ENCODE peak calls at places on chromosomes 7 and 10, in six cellular contexts. One of them, this sample, is unnamed.

GRCh38 chr7:149524399-149524798 is 26.8 kb upstream of the ZNF746 start:
- DNase-seq in GM12865: no peak
- DNase-seq in IMR-90: no peak
- DNase-seq in Peyer's patch: no peak
- DNase-seq in psoas muscle: no peak
- DNase-seq in type B pancreatic cell: no peak
- DNase-seq in this sample: no peak

GRCh38 chr7:41336455-41336952 is 366.4 kb downstream of the INHBA start:
- DNase-seq in GM12865: no peak
- DNase-seq in IMR-90: no peak
- DNase-seq in Peyer's patch: no peak
- DNase-seq in psoas muscle: no peak
- DNase-seq in type B pancreatic cell: no peak
- DNase-seq in this sample: no peak

GRCh38 chr7:92244803-92245486 is 769 bp downstream of the KRIT1 start:
- DNase-seq in GM12865: peak; percentile 25
- DNase-seq in IMR-90: peak; percentile 7
- DNase-seq in Peyer's patch: no peak
- DNase-seq in psoas muscle: no peak
- DNase-seq in type B pancreatic cell: no peak
- DNase-seq in this sample: no peak

GRCh38 chr7:139426258-139427028 is 57.0 kb downstream of the KLRG2 start:
- DNase-seq in GM12865: no peak
- DNase-seq in IMR-90: no peak
- DNase-seq in Peyer's patch: no peak
- DNase-seq in psoas muscle: no peak
- DNase-seq in type B pancreatic cell: no peak
- DNase-seq in this sample: no peak

GRCh38 chr7:85770332-85770731 is 583.5 kb upstream of the SEMA3D start:
- DNase-seq in GM12865: no peak
- DNase-seq in IMR-90: no peak
- DNase-seq in Peyer's patch: no peak
- DNase-seq in psoas muscle: no peak
- DNase-seq in type B pancreatic cell: no peak
- DNase-seq in this sample: no peak

GRCh38 chr7:143479055-143479766 is 1.5 kb downstream of the TAS2R41 start:
- DNase-seq in GM12865: no peak
- DNase-seq in IMR-90: peak; percentile 22
- DNase-seq in Peyer's patch: no peak
- DNase-seq in psoas muscle: no peak
- DNase-seq in type B pancreatic cell: no peak
- DNase-seq in this sample: no peak

GRCh38 chr7:97421307-97421905 is 303.9 kb downstream of the SDHAF3 start:
- DNase-seq in GM12865: no peak
- DNase-seq in IMR-90: no peak
- DNase-seq in Peyer's patch: no peak
- DNase-seq in psoas muscle: no peak
- DNase-seq in type B pancreatic cell: no peak
- DNase-seq in this sample: no peak

GRCh38 chr10:4241724-4242345 is 456.8 kb upstream of the KLF6 start:
- DNase-seq in GM12865: no peak
- DNase-seq in IMR-90: peak; percentile 100
- DNase-seq in Peyer's patch: no peak
- DNase-seq in psoas muscle: no peak
- DNase-seq in type B pancreatic cell: no peak
- DNase-seq in this sample: no peak

GRCh38 chr7:16062269-16062668 is 359.1 kb downstream of the CRPPA start:
- DNase-seq in GM12865: no peak
- DNase-seq in IMR-90: peak; percentile 75
- DNase-seq in Peyer's patch: no peak
- DNase-seq in psoas muscle: no peak
- DNase-seq in type B pancreatic cell: no peak
- DNase-seq in this sample: no peak

GRCh38 chr7:42691030-42691639 is 220.7 kb downstream of the C7orf25 start:
- DNase-seq in GM12865: peak; percentile 20
- DNase-seq in IMR-90: peak; percentile 39
- DNase-seq in Peyer's patch: no peak
- DNase-seq in psoas muscle: no peak
- DNase-seq in type B pancreatic cell: no peak
- DNase-seq in this sample: no peak

GRCh38 chr7:130941322-130942210 is 207.6 kb upstream of the KLF14 start:
- DNase-seq in GM12865: peak; percentile 67
- DNase-seq in IMR-90: peak; percentile 84
- DNase-seq in Peyer's patch: peak; percentile 84
- DNase-seq in psoas muscle: peak; percentile 79
- DNase-seq in type B pancreatic cell: no peak
- DNase-seq in this sample: no peak

GRCh38 chr7:106094780-106095179 is 17.3 kb downstream of the SYPL1 start:
- DNase-seq in GM12865: no peak
- DNase-seq in IMR-90: no peak
- DNase-seq in Peyer's patch: peak; percentile 46
- DNase-seq in psoas muscle: no peak
- DNase-seq in type B pancreatic cell: no peak
- DNase-seq in this sample: no peak

GRCh38 chr10:129547583-129547982 is 80.5 kb downstream of the MGMT start:
- DNase-seq in GM12865: no peak
- DNase-seq in IMR-90: peak; percentile 12
- DNase-seq in Peyer's patch: no peak
- DNase-seq in psoas muscle: no peak
- DNase-seq in type B pancreatic cell: no peak
- DNase-seq in this sample: no peak

GRCh38 chr7:70586822-70587221 is 545.1 kb upstream of the GALNT17 start:
- DNase-seq in GM12865: no peak
- DNase-seq in IMR-90: no peak
- DNase-seq in Peyer's patch: no peak
- DNase-seq in psoas muscle: no peak
- DNase-seq in type B pancreatic cell: no peak
- DNase-seq in this sample: no peak

GRCh38 chr7:148289630-148290029 is 300.9 kb upstream of the C7orf33 start:
- DNase-seq in GM12865: no peak
- DNase-seq in IMR-90: no peak
- DNase-seq in Peyer's patch: no peak
- DNase-seq in psoas muscle: no peak
- DNase-seq in type B pancreatic cell: no peak
- DNase-seq in this sample: peak; percentile 31

GRCh38 chr7:123901111-123901510 is 23.9 kb upstream of the SPAM1 start:
- DNase-seq in GM12865: no peak
- DNase-seq in IMR-90: no peak
- DNase-seq in Peyer's patch: no peak
- DNase-seq in psoas muscle: no peak
- DNase-seq in type B pancreatic cell: no peak
- DNase-seq in this sample: no peak

GRCh38 chr10:103823706-103824272 is 31.6 kb downstream of the SH3PXD2A start:
- DNase-seq in GM12865: no peak
- DNase-seq in IMR-90: no peak
- DNase-seq in Peyer's patch: no peak
- DNase-seq in psoas muscle: no peak
- DNase-seq in type B pancreatic cell: no peak
- DNase-seq in this sample: no peak

GRCh38 chr7:92044148-92044547 is 90.1 kb downstream of the CYP51A1 start:
- DNase-seq in GM12865: no peak
- DNase-seq in IMR-90: no peak
- DNase-seq in Peyer's patch: no peak
- DNase-seq in psoas muscle: no peak
- DNase-seq in type B pancreatic cell: no peak
- DNase-seq in this sample: no peak

GRCh38 chr7:105975770-105976428 is 12.8 kb downstream of the CDHR3 start:
- DNase-seq in GM12865: no peak
- DNase-seq in IMR-90: peak; percentile 81
- DNase-seq in Peyer's patch: no peak
- DNase-seq in psoas muscle: no peak
- DNase-seq in type B pancreatic cell: no peak
- DNase-seq in this sample: no peak

GRCh38 chr10:71337219-71337625 is 18.2 kb downstream of the SLC29A3 start:
- DNase-seq in GM12865: no peak
- DNase-seq in IMR-90: no peak
- DNase-seq in Peyer's patch: no peak
- DNase-seq in psoas muscle: no peak
- DNase-seq in type B pancreatic cell: no peak
- DNase-seq in this sample: no peak

GRCh38 chr10:62814901-62815372 is 1.2 kb downstream of the EGR2 start:
- DNase-seq in GM12865: no peak
- DNase-seq in IMR-90: no peak
- DNase-seq in Peyer's patch: no peak
- DNase-seq in psoas muscle: peak; percentile 14
- DNase-seq in type B pancreatic cell: no peak
- DNase-seq in this sample: no peak

GRCh38 chr7:85114342-85114741 is 72.5 kb downstream of the SEMA3D start:
- DNase-seq in GM12865: no peak
- DNase-seq in IMR-90: no peak
- DNase-seq in Peyer's patch: no peak
- DNase-seq in psoas muscle: no peak
- DNase-seq in type B pancreatic cell: no peak
- DNase-seq in this sample: no peak

GRCh38 chr10:36888925-36889573 is 236.3 kb upstream of the ANKRD30A start:
- DNase-seq in GM12865: peak; percentile 57
- DNase-seq in IMR-90: peak; percentile 3
- DNase-seq in Peyer's patch: peak; percentile 54
- DNase-seq in psoas muscle: no peak
- DNase-seq in type B pancreatic cell: no peak
- DNase-seq in this sample: peak; percentile 23

GRCh38 chr7:44348300-44348699 is 22.9 kb upstream of the CAMK2B start:
- DNase-seq in GM12865: peak; percentile 65
- DNase-seq in IMR-90: peak; percentile 39
- DNase-seq in Peyer's patch: no peak
- DNase-seq in psoas muscle: no peak
- DNase-seq in type B pancreatic cell: no peak
- DNase-seq in this sample: peak; percentile 45

DNA sequence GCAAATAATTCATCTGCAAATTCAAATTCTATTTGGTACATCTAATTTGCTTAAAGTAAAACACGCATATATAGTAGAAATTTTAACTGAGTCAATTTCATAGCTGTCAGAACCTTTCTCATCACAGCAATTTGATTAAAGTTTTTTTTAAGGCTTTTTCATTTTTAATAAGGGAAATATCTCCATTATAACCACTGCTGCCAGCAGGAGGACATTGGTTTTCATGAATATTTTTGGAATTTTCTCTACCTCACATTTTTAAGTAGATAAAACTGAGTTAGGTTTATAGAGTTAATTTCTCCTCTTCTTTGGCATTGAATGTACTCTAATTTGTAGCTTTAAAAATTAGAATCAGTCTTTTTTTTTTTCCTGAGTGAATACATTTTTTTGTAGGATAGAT is 82.2 kb downstream of the ST7 start:
- DNase-seq in GM12865: no peak
- DNase-seq in IMR-90: no peak
- DNase-seq in Peyer's patch: no peak
- DNase-seq in psoas muscle: no peak
- DNase-seq in type B pancreatic cell: no peak
- DNase-seq in this sample: no peak
- TF ChIP-seq CTCF in GM12865: no peak
- TF ChIP-seq CTCF in IMR-90: peak; percentile 6
- TF ChIP-seq CTCF in Peyer's patch: no peak
- TF ChIP-seq CTCF in psoas muscle: no peak
- TF ChIP-seq CTCF in type B pancreatic cell: peak; percentile 61
- TF ChIP-seq CTCF in this sample: no peak

GRCh38 chr10:79067241-79068202 is 1.2 kb upstream of the ZMIZ1 start:
- DNase-seq in GM12865: peak; percentile 87
- DNase-seq in IMR-90: peak; percentile 91
- DNase-seq in Peyer's patch: peak; percentile 93
- DNase-seq in psoas muscle: peak; percentile 93
- DNase-seq in type B pancreatic cell: peak; percentile 96
- DNase-seq in this sample: peak; percentile 91
- TF ChIP-seq CTCF in GM12865: no peak
- TF ChIP-seq CTCF in IMR-90: peak; percentile 44
- TF ChIP-seq CTCF in Peyer's patch: no peak
- TF ChIP-seq CTCF in psoas muscle: no peak
- TF ChIP-seq CTCF in type B pancreatic cell: no peak
- TF ChIP-seq CTCF in this sample: no peak

GRCh38 chr10:119290301-119291036 is 83.1 kb downstream of the GRK5 start:
- DNase-seq in GM12865: no peak
- DNase-seq in IMR-90: no peak
- DNase-seq in Peyer's patch: no peak
- DNase-seq in psoas muscle: no peak
- DNase-seq in type B pancreatic cell: no peak
- DNase-seq in this sample: no peak
- TF ChIP-seq CTCF in GM12865: no peak
- TF ChIP-seq CTCF in IMR-90: no peak
- TF ChIP-seq CTCF in Peyer's patch: no peak
- TF ChIP-seq CTCF in psoas muscle: no peak
- TF ChIP-seq CTCF in type B pancreatic cell: no peak
- TF ChIP-seq CTCF in this sample: no peak

DNA sequence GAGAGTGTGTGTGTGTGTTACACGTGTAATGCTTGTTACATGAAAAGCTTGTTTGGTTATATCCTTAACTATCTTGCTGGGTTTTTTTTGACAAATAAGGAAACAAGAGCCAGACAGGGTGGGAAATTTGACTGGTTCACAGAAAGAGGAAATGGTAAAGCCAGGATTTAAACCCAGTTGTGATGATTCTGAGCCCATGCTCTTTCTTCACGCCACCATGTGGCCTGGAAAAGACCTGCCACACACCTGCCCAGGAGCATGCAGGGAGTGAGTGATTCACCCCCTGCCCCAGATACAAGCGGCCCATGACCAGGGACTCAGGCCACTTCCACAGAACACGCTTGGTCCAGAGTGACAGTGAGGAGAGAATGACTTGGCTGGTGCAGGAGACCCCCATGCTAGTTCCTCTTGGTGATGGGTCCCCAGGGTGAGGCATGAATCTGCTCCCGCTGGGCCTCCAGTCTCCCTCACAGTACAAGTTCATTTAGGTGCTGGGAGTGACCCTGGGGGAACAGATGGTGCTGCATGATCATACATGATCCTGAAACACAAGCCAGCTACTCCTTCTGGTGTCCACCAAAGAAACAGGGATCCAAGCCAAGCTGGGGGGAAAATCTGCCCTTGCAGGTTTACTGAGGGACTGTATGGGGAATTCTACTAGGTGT is 21.0 kb upstream of the EIF5AL1 start:
- DNase-seq in GM12865: peak; percentile 29
- DNase-seq in IMR-90: no peak
- DNase-seq in Peyer's patch: no peak
- DNase-seq in psoas muscle: no peak
- DNase-seq in type B pancreatic cell: no peak
- DNase-seq in this sample: no peak
- TF ChIP-seq CTCF in GM12865: peak; percentile 21
- TF ChIP-seq CTCF in IMR-90: no peak
- TF ChIP-seq CTCF in Peyer's patch: no peak
- TF ChIP-seq CTCF in psoas muscle: no peak
- TF ChIP-seq CTCF in type B pancreatic cell: no peak
- TF ChIP-seq CTCF in this sample: no peak

GRCh38 chr10:126902157-126902556 is 3.1 kb upstream of the DOCK1 start:
- DNase-seq in GM12865: no peak
- DNase-seq in IMR-90: peak; percentile 69
- DNase-seq in Peyer's patch: no peak
- DNase-seq in psoas muscle: no peak
- DNase-seq in type B pancreatic cell: no peak
- DNase-seq in this sample: no peak
- TF ChIP-seq CTCF in GM12865: no peak
- TF ChIP-seq CTCF in IMR-90: peak; percentile 33
- TF ChIP-seq CTCF in Peyer's patch: no peak
- TF ChIP-seq CTCF in psoas muscle: no peak
- TF ChIP-seq CTCF in type B pancreatic cell: no peak
- TF ChIP-seq CTCF in this sample: no peak

This sample was measured in GM20000.